ENCODE peak calls at places on chromosomes 4 and X, in five cellular contexts. I is colonic mucosa, A is IMR-90, C is fibroblast of lung, B is astrocyte. K is an unnamed sample. For H3K4me1, the result is how much of the 10 kb centered on the place peaks cover.

GRCh38 chrX:6238576-6238975 is 9.9 kb upstream of the NLGN4X start:
- DNase-seq in I (no peak), A (no peak), C (no peak), B (peak), K (no peak)

GRCh38 chrX:100048156-100048555 is 361.9 kb downstream of the PCDH19 start:
- DNase-seq in I (no peak), A (no peak), C (no peak), B (no peak), K (no peak)

GRCh38 chr4:168877779-168878491 is 132.1 kb downstream of the CBR4 start:
- DNase-seq in I (peak), A (no peak), C (peak), B (no peak), K (peak)

GRCh38 chrX:110509778-110510510 is 151.3 kb downstream of the RTL9 start:
- DNase-seq in I (no peak), A (no peak), C (no peak), B (peak), K (no peak)

GRCh38 chrX:1480082-1480785 is 27.5 kb upstream of the ASMTL start:
- DNase-seq in I (no peak), A (no peak), C (no peak), B (no peak), K (no peak)

GRCh38 chr4:7753931-7754465 is 185.7 kb downstream of the AFAP1 start:
- DNase-seq in I (no peak), A (no peak), C (no peak), B (no peak), K (no peak)

GRCh38 chr4:156615066-156615514 is 356.5 kb downstream of the PDGFC start:
- DNase-seq in I (no peak), A (peak), C (peak), B (peak), K (no peak)

GRCh38 chr4:186902361-186902760 is 178.7 kb upstream of the FAT1 start:
- DNase-seq in I (peak), A (no peak), C (no peak), B (no peak), K (no peak)

GRCh38 chr4:75723117-75723801 is 1.1 kb upstream of the USO1 start:
- DNase-seq in I (no peak), A (peak), C (no peak), B (peak), K (no peak)

GRCh38 chrX:70762285-70762684 is 146.2 kb downstream of the TEX11 start:
- DNase-seq in I (no peak), A (no peak), C (no peak), B (no peak), K (no peak)

GRCh38 chr4:126955292-126956191 is 677.2 kb upstream of the INTU start:
- DNase-seq in I (no peak), A (no peak), C (no peak), B (no peak), K (peak)

GRCh38 chr4:188037003-188037713 is 41.6 kb downstream of the ZFP42 start:
- DNase-seq in I (no peak), A (no peak), C (peak), B (no peak), K (no peak)

GRCh38 chrX:117376460-117376859 is 740.1 kb downstream of the KLHL13 start:
- DNase-seq in I (no peak), A (no peak), C (no peak), B (no peak), K (no peak)

GRCh38 chrX:153411255-153411987 is at the start of gene ZFP92:
- DNase-seq in I (no peak), A (no peak), C (no peak), B (no peak), K (no peak)

GRCh38 chr4:171588146-171588545 is 225.1 kb upstream of the GALNTL6 start:
- DNase-seq in I (no peak), A (no peak), C (no peak), B (no peak), K (no peak)

GRCh38 chr4:7382634-7383014 is 52.1 kb downstream of the PSAPL1 start:
- DNase-seq in I (no peak), A (no peak), C (no peak), B (no peak), K (peak)

GRCh38 chr4:86011117-86011516 is 348.7 kb downstream of the MAPK10 start:
- DNase-seq in I (no peak), A (peak), C (peak), B (peak), K (no peak)

GRCh38 chrX:18995216-18995615 is 11.3 kb upstream of the PHKA2 start:
- DNase-seq in I (no peak), A (peak), C (peak), B (peak), K (no peak)

GRCh38 chrX:51894697-51895336 is 1.4 kb downstream of the MAGED1 start:
- DNase-seq in I (peak), A (peak), C (peak), B (peak), K (no peak)

GRCh38 chr4:2353222-2354107 is 65.0 kb downstream of the ZFYVE28 start:
- DNase-seq in I (no peak), A (no peak), C (no peak), B (no peak), K (peak)

GRCh38 chrX:11374570-11374969 is 81.4 kb downstream of the AMELX start:
- DNase-seq in I (no peak), A (no peak), C (no peak), B (no peak), K (no peak)

GRCh38 chrX:154401045-154401799 is 3.0 kb downstream of the RPL10 start:
- DNase-seq in I (no peak), A (peak), C (peak), B (peak), K (no peak)

DNA sequence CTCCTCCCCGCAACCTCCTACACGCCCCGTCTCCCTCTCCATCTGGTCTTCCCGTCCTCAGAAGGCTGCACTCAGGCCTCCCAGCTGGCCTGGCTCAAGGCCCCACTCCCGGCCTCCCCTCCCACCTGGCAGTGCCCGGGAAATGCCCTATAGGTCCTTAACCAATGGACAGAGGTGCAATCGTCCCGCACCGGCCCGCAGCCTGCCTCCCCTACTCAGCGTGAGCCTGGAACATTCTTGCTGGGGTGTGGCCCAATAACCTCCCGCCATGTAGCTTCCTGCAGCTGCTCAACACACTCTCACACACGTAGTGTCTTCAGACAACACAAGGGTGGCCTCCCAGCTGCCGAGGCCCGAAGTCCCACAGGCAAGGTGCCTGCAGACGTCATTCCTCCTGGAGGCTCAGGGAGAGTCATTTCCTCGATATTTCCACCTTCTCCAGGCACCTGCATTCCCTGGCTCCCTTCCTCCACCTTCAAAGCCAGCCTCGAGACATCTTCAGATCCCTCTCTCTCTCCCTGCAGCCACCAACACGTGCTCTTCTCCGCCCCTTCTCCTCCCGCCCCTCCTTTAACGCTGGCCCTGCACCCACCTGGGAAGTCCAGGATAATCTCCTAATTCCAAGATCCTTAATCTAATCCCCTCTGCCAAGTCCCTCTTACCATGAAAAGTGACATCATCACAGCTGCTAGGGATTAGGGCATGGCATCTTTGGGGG is 56.2 kb downstream of the ADRA2C start:
- DNase-seq in I (peak), A (no peak), C (no peak), B (no peak), K (peak)
- H3K4me1 ChIP-seq in I (under half), A (under half), C (under half), B (under half), K (under half)

DNA sequence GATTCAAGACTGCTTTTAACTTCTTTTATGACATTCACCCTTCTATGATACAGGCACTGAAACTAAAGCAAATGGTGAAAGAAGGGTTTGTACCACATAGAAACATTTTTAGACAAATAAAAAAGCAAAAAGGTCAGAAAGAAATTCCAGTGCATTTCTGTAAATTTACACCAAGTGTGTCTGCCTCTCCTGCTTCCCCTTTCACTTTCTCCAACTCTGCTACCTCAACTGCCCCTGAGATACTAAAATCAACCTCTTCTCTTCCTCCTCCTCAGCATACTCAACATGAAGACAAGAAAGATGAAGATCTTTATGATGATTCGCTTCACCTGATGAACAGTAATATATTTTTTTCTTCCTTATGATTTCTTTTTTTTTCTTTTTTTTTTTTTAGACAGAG is 187.9 kb downstream of the LRBA start:
- DNase-seq in I (no peak), A (no peak), C (no peak), B (no peak), K (no peak)
- H3K9ac ChIP-seq in I (no peak), A (no peak), C (no peak), B (no peak), K (no peak)

GRCh38 chr4:1216076-1216614 is 32.8 kb downstream of the CTBP1 start:
- DNase-seq in I (no peak), A (no peak), C (no peak), B (no peak), K (no peak)

GRCh38 chr4:1215347-1216075 is 33.4 kb downstream of the CTBP1 start:
- DNase-seq in I (no peak), A (no peak), C (peak), B (no peak), K (no peak)

GRCh38 chr4:1216869-1217294 is 32.0 kb downstream of the CTBP1 start:
- DNase-seq in I (no peak), A (no peak), C (no peak), B (no peak), K (no peak)

GRCh38 chr4:1218892-1219552 is 29.9 kb downstream of the CTBP1 start:
- DNase-seq in I (no peak), A (no peak), C (no peak), B (no peak), K (no peak)

DNA sequence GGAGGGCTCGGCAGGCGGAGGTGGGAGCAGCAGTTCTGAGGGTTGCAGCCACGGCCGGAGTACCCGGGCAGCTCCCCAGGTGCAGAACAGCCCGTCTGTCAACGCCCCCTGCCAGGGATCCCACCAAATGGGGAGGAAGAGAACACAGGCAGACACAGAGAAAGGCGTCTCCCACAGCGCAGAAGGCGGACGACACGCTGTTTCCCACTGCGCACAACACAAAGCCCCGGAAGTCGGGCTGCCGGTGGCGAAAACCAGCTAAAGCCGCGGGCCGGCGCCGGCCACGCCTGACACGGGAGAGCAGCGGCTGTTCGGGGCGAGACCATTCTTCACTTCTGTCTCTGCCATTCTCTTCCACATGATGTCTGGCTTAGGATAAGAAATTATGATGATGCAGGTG is 31.6 kb downstream of the CTBP1 start:
- DNase-seq in I (no peak), A (no peak), C (no peak), B (no peak), K (no peak)
- H3K27ac ChIP-seq in I (no peak), A (no peak), C (no peak), B (no peak), K (no peak)

GRCh38 chr4:151202851-151203455 is 74.0 kb upstream of the PRSS48 start:
- DNase-seq in I (no peak), A (peak), C (peak), B (peak), K (no peak)
- H3K4me1 ChIP-seq in I (under half), A (under half), C (under half), B (under half), K (under half)

K was measured in kidney.